ENCODE peak calls at places on chromosomes 3 and 15, in four cellular contexts. I is IMR-90, N is H9, H is H1. Z is an unnamed sample.

GRCh38 chr3:143121240-143122088 is 1.9 kb downstream of the CHST2 start:
- DNase-seq in I (peak; percentile 55), N (peak; percentile 80), H (no peak), Z (peak; percentile 85)

GRCh38 chr3:108130247-108130646 is 39.4 kb upstream of the CD47 start:
- DNase-seq in I (no peak), N (no peak), H (no peak), Z (no peak)

GRCh38 chr3:185825639-185826481 is 1.0 kb upstream of the IGF2BP2 start:
- DNase-seq in I (peak; percentile 44), N (peak; percentile 75), H (no peak), Z (peak; percentile 88)

GRCh38 chr15:73851679-73852078 is 21.7 kb upstream of the TBC1D21 start:
- DNase-seq in I (peak; percentile 64), N (peak; percentile 79), H (peak; percentile 50), Z (peak; percentile 87)

GRCh38 chr15:55289573-55290360 is at the start of gene RAB27A:
- DNase-seq in I (peak; percentile 16), N (peak; percentile 74), H (no peak), Z (peak; percentile 90)

GRCh38 chr15:38610748-38611147 is 46.1 kb upstream of the RASGRP1 start:
- DNase-seq in I (no peak), N (no peak), H (no peak), Z (no peak)

GRCh38 chr3:17740703-17741102 is 1.7 kb downstream of the TBC1D5 start:
- DNase-seq in I (peak; percentile 83), N (no peak), H (no peak), Z (peak; percentile 10)

GRCh38 chr15:38611228-38611627 is 46.6 kb upstream of the RASGRP1 start:
- DNase-seq in I (no peak), N (no peak), H (no peak), Z (no peak)

GRCh38 chr3:153138267-153139210 is 23.5 kb upstream of the RAP2B start:
- DNase-seq in I (peak; percentile 96), N (peak; percentile 33), H (no peak), Z (peak; percentile 96)

GRCh38 chr3:187880438-187880837 is 135.2 kb upstream of the BCL6 start:
- DNase-seq in I (peak; percentile 30), N (no peak), H (no peak), Z (no peak)

GRCh38 chr15:35319354-35319753 is 226.6 kb downstream of the DPH6 start:
- DNase-seq in I (no peak), N (no peak), H (no peak), Z (no peak)

GRCh38 chr3:102449341-102449740 is 14.5 kb downstream of the ZPLD1 start:
- DNase-seq in I (peak; percentile 12), N (no peak), H (no peak), Z (no peak)
- H4K5ac ChIP-seq in I (no peak overlapping the region), N (no peak overlapping the region), H (no peak overlapping the region), Z (no peak overlapping the region)

DNA sequence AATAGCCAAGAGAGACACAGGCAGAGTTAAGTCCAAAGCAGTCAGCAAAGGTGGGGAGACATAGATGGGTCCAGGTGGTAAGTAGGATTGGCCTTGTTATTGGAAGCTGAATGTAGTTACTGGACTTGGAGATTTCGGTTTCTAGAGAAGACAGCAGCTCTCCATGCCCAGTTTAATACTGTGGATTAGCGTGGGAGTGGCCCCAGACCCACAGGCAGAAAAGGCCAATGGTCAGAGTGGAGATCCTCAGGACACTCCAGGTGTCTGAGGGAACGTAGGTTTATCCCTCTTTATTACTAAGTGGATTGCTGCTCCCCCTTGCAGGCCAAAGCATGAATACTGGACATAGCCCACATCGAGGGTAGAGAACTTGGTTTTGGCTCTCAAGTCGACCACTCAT is 225.4 kb upstream of the TPRG1 start:
- DNase-seq in I (no peak), N (no peak), H (no peak), Z (no peak)
- H3K4me1 ChIP-seq in I (peaks cover 17% of the 10 kb centered on the region), N (peaks cover 9% of the 10 kb centered on the region), H (peaks cover 6% of the 10 kb centered on the region), Z (peaks cover 6% of the 10 kb centered on the region)

GRCh38 chr15:100171411-100171810 is 170.4 kb downstream of the ADAMTS17 start:
- DNase-seq in I (no peak), N (no peak), H (no peak), Z (no peak)
- H2BK5ac ChIP-seq in I (no peak overlapping the region), N (no peak overlapping the region), H (no peak overlapping the region), Z (no peak overlapping the region)

DNA sequence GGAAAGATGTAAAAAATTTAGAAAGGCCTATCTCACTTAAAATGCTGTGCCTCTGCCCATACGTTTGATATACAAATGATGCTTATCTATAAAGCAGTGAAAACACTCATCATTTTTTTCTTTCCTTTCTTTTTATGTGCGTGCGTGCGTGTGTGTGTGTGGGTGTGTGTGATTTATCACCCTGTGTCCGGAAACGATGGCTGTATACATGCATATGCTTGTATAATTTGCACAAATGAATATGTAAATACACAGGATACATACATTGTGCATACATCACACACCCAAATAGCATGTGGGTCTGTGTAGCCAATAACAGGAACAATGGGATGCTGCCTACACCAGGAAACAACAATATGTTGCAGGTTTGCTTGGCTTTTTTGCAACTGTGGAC is 504.1 kb upstream of the NR2F2 start:
- DNase-seq in I (no peak), N (no peak), H (no peak), Z (no peak)
- H4K5ac ChIP-seq in I (no peak overlapping the region), N (no peak overlapping the region), H (no peak overlapping the region), Z (no peak overlapping the region)

GRCh38 chr15:66170716-66171115 is 82.8 kb downstream of the MEGF11 start:
- DNase-seq in I (no peak), N (no peak), H (no peak), Z (no peak)

GRCh38 chr15:66169625-66170024 is 83.9 kb downstream of the MEGF11 start:
- DNase-seq in I (no peak), N (no peak), H (no peak), Z (no peak)

GRCh38 chr15:66169023-66169422 is 84.5 kb downstream of the MEGF11 start:
- DNase-seq in I (no peak), N (no peak), H (no peak), Z (no peak)

GRCh38 chr15:66171891-66172290 is 81.7 kb downstream of the MEGF11 start:
- DNase-seq in I (no peak), N (no peak), H (no peak), Z (no peak)

DNA sequence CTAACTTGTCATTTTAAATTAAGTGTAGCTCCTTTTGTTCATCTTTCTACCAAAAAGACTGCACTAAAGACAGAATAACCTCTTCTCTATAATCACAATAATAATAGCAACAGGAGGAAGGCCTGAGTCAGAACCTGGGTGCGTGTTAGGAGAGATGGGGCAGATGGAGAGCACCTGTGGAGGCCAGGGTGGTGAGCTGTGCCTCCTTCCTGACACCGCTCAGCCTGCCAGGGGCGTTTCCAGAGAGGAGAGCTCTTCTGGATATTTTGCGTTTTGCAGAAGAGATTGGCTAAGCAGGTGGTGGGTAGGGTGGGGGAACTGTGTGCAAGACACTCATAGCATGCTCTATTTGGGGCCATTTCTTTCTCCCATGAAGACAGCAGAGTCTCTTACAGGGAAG is 83.5 kb downstream of the MEGF11 start:
- DNase-seq in I (no peak), N (no peak), H (no peak), Z (no peak)
- H3K4me1 ChIP-seq in I (no peaks in the 10 kb centered on the region), N (no peaks in the 10 kb centered on the region), H (peaks cover 7% of the 10 kb centered on the region), Z (no peaks in the 10 kb centered on the region)

Z was measured in mesendoderm.